ENCODE peak calls at places on chromosomes 6 and 20, in six cellular contexts. M is GM23338, U is fibroblast of mammary gland, O is neural progenitor cell, D is bronchial epithelial cell, E is ovary. L is an unnamed sample.

GRCh38 chr20:33568378-33569289 is 78.7 kb downstream of the CBFA2T2 start:
- DNase-seq in U (no peak), D (no peak), E (peak; percentile 69), O (peak; percentile 93), M (peak; percentile 97), L (no peak)

GRCh38 chr20:5918856-5919633 is 31.3 kb downstream of the TRMT6 start:
- DNase-seq in D (peak; percentile 88), E (no peak), M (no peak), U (peak; percentile 45), O (no peak), L (peak; percentile 59)

GRCh38 chr6:28537065-28537464 is 11.4 kb downstream of the GPX5 start:
- DNase-seq in M (peak; percentile 68), U (peak; percentile 49), D (no peak), O (peak; percentile 49), E (no peak), L (peak; percentile 13)

GRCh38 chr6:29792123-29793035 is 35.2 kb upstream of the HLA-G start:
- DNase-seq in D (no peak), U (peak; percentile 16), M (peak; percentile 70), E (peak; percentile 51), O (peak; percentile 40), L (no peak)

GRCh38 chr6:142207265-142207877 is 60.3 kb downstream of the VTA1 start:
- DNase-seq in E (peak; percentile 18), D (peak; percentile 44), O (peak; percentile 78), U (peak; percentile 65), M (peak; percentile 90), L (peak; percentile 62)

GRCh38 chr6:131317516-131317915 is 182.2 kb downstream of the AKAP7 start:
- DNase-seq in E (no peak), O (no peak), M (no peak), D (no peak), U (peak; percentile 46), L (no peak)

GRCh38 chr6:108841377-108841855 is 6.8 kb upstream of the ARMC2 start:
- DNase-seq in D (no peak), U (no peak), E (no peak), O (no peak), M (no peak), L (no peak)

GRCh38 chr20:43189614-43190331 is at the start of gene PTPRT:
- DNase-seq in M (peak; percentile 24), O (peak; percentile 70), D (no peak), E (no peak), U (no peak), L (no peak)

GRCh38 chr6:170223718-170224693 is 66.9 kb downstream of the DLL1 start:
- DNase-seq in U (no peak), E (no peak), M (no peak), D (no peak), O (no peak), L (no peak)

GRCh38 chr6:170226647-170227046 is 64.2 kb downstream of the DLL1 start:
- DNase-seq in M (no peak), E (no peak), U (no peak), O (no peak), D (no peak), L (no peak)

GRCh38 chr6:170225852-170226417 is 64.9 kb downstream of the DLL1 start:
- DNase-seq in E (no peak), O (no peak), D (peak; percentile 98), U (no peak), M (no peak), L (no peak)

GRCh38 chr6:170222498-170223471 is 68.1 kb downstream of the DLL1 start:
- DNase-seq in D (peak; percentile 34), E (no peak), U (no peak), O (peak; percentile 50), M (no peak), L (peak; percentile 12)

DNA sequence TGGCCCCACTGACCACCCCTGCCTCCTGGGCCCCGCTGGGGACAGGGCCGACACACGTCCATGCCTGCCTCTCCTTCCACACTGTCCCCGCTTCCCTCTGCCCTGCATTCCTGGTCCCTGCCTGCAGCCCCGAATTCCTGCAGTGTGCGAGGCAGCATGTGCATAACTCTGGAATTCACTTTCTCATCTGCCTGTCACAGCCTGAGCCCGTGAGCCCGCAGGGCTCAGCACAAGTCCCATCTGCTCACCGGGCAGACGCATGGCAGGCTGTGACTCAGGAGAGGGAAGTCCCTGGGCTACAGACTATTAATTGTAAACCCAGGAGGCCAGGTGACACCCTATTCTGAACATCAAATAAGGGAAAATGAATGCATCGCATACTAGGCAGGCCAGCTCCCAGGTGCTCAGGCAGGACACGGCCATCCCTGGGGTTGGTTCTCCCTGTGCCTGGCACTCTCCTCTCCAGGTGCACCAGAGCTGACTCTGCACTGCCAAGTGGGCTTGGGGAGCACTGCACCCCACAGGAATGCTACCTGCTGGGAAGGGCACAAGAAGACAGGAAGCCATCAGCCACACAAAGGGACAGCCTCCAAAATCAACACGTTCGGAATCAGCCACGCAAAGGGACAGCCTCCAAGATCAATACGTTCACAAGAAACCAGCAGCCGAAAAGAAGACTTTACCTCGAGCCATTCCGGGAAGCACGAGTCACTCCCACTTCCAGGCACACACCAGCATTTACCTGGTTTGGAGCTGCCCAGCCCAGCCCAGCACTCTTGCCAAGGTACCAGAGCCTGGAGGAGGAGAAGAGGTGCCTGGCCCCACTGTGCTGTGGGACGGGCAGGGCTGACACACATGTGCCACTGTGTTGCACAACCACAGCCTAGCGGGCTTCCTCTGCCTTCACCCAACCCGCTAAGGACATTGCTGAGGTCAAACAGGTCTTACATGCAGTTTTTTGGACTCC is 65.9 kb downstream of the DLL1 start:
- DNase-seq in E (no peak), O (peak; percentile 45), U (no peak), D (peak; percentile 93), M (no peak), L (peak; percentile 23)
- TF ChIP-seq CTCF in E (no peak), O (no peak), U (no peak), D (no peak), M (no peak), L (no peak)

GRCh38 chr6:2028457-2029038 is 216.9 kb downstream of the GMDS start:
- DNase-seq in O (no peak), U (no peak), M (no peak), D (no peak), E (no peak), L (no peak)
- H3K4me3 ChIP-seq in O (no peak overlapping the region), U (no peak overlapping the region), M (no peak overlapping the region), D (no peak overlapping the region), E (no peak overlapping the region), L (no peak overlapping the region)

GRCh38 chr6:52284131-52284459 is 447 bp downstream of the MCM3 start:
- DNase-seq in D (no peak), O (peak; percentile 90), E (peak; percentile 40), M (peak; percentile 93), U (peak; percentile 21), L (no peak)

GRCh38 chr6:52284460-52285173 is at the start of gene MCM3:
- DNase-seq in U (peak; percentile 99), D (peak; percentile 99), E (peak; percentile 98), O (peak; percentile 99), M (peak; percentile 100), L (peak; percentile 99)

GRCh38 chr6:52288216-52288615 is 3.7 kb upstream of the MCM3 start:
- DNase-seq in D (no peak), U (no peak), E (no peak), M (no peak), O (no peak), L (no peak)

GRCh38 chr6:52285174-52286068 is 879 bp upstream of the MCM3 start:
- DNase-seq in U (peak; percentile 63), E (no peak), M (peak; percentile 28), D (no peak), O (peak; percentile 12), L (no peak)

DNA sequence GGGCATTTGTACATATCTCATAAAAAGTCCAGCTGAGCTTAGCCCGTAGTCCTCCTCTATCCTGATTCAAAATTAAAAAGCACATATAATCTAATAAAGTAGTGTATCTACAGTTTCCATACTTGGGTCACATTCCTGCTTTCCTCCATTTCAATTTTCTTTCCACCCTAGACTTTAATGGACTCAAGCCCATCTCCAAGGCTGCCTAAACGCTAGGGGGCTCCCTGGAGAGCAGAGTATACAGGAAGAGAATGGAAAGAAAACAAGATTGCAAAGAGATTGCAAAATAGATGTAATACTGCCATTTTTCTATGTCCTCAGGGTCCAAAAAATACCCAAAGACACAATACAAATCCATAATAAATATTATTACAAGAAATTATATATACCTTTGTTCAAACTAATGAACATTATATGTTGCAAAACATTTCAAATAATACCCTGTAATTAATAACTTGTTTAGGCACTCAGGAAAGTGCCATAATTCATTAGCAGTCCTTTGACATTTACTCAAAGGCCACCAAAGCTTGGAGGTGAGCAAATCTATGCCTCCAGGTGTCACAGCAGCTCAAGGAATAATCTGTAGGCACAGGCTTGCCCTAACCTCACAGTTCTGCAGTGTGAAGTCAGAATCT is 2.4 kb upstream of the MCM3 start:
- DNase-seq in D (peak; percentile 62), E (peak; percentile 71), M (peak; percentile 85), O (peak; percentile 77), U (peak; percentile 77), L (peak; percentile 71)
- TF ChIP-seq CTCF in D (peak; percentile 57), E (peak; percentile 24), M (peak; percentile 84), O (peak; percentile 81), U (peak; percentile 97), L (peak; percentile 91)

GRCh38 chr6:16764188-16764950 is 3.1 kb upstream of the ATXN1 start:
- DNase-seq in O (no peak), U (peak; percentile 65), D (peak; percentile 45), E (no peak), M (peak; percentile 44), L (peak; percentile 78)
- H3K4me3 ChIP-seq in O (no peak overlapping the region), U (no peak overlapping the region), D (no peak overlapping the region), E (no peak overlapping the region), M (no peak overlapping the region), L (no peak overlapping the region)

GRCh38 chr20:59988141-59988540 is 29.9 kb downstream of the CDH26 start:
- DNase-seq in D (peak; percentile 63), E (no peak), O (no peak), M (no peak), U (peak; percentile 18), L (no peak)

GRCh38 chr20:59996112-59996511 is 37.9 kb downstream of the CDH26 start:
- DNase-seq in M (no peak), O (no peak), D (no peak), E (no peak), U (no peak), L (no peak)

GRCh38 chr20:59994697-59995122 is 36.5 kb downstream of the CDH26 start:
- DNase-seq in U (peak; percentile 61), E (no peak), O (peak; percentile 71), M (peak; percentile 93), D (peak; percentile 97), L (no peak)

GRCh38 chr20:59993736-59994484 is 35.7 kb downstream of the CDH26 start:
- DNase-seq in D (no peak), E (no peak), O (peak; percentile 16), U (no peak), M (peak; percentile 68), L (no peak)

GRCh38 chr20:59992531-59992930 is 34.3 kb downstream of the CDH26 start:
- DNase-seq in D (peak; percentile 25), U (peak; percentile 4), O (no peak), E (no peak), M (no peak), L (no peak)
- TF ChIP-seq CTCF in D (no peak), U (peak; percentile 3), O (no peak), E (no peak), M (peak; percentile 14), L (no peak)

GRCh38 chr6:17291778-17292177 is 10.6 kb downstream of the RBM24 start:
- DNase-seq in U (no peak), O (peak; percentile 24), M (no peak), E (no peak), D (no peak), L (no peak)
- H3K4me3 ChIP-seq in U (no peak overlapping the region), O (no peak overlapping the region), M (no peak overlapping the region), E (no peak overlapping the region), D (no peak overlapping the region), L (no peak overlapping the region)